ENCODE peak calls at places on chromosomes 12 and 14, in five cellular contexts. P, D, W, Y and S are unnamed samples.

GRCh38 chr14:23351681-23352505 is 794 bp downstream of the SLC22A17 start:
- DNase-seq in Y (peak; percentile 25), P (no peak), D (no peak), W (peak; percentile 4), S (no peak)

GRCh38 chr12:56001446-56002100 is 4.5 kb downstream of the SUOX start:
- DNase-seq in D (no peak), P (peak; percentile 19), Y (no peak), W (no peak), S (no peak)

GRCh38 chr12:71636704-71637115 is 26.9 kb downstream of the ZFC3H1 start:
- DNase-seq in D (no peak), P (peak; percentile 78), W (peak; percentile 69), Y (peak; percentile 22), S (peak; percentile 60)

GRCh38 chr12:55684761-55685370 is 22.8 kb downstream of the ITGA7 start:
- DNase-seq in W (no peak), P (no peak), Y (no peak), D (no peak), S (no peak)

GRCh38 chr12:15322164-15323054 is at the start of gene PTPRO:
- DNase-seq in D (no peak), Y (peak; percentile 31), W (no peak), P (peak; percentile 6), S (peak; percentile 48)

GRCh38 chr14:74217672-74218448 is 21.4 kb upstream of the VSX2 start:
- DNase-seq in D (peak; percentile 76), P (peak; percentile 69), W (peak; percentile 55), Y (peak; percentile 94), S (peak; percentile 97)

GRCh38 chr14:77122555-77123125 is 19.0 kb downstream of the ZDHHC22 start:
- DNase-seq in D (no peak), W (no peak), Y (no peak), P (no peak), S (no peak)

GRCh38 chr14:94050231-94050880 is 24.2 kb downstream of the OTUB2 start:
- DNase-seq in W (no peak), D (no peak), P (no peak), Y (no peak), S (no peak)

GRCh38 chr14:104249092-104249491 is 110.7 kb downstream of the KIF26A start:
- DNase-seq in D (no peak), W (no peak), P (no peak), Y (no peak), S (no peak)

GRCh38 chr12:72453079-72453478 is 180.9 kb downstream of the TRHDE start:
- DNase-seq in P (no peak), W (peak; percentile 6), D (no peak), Y (no peak), S (no peak)

GRCh38 chr14:103607039-103607668 is 21.9 kb upstream of the KLC1 start:
- DNase-seq in P (peak; percentile 37), D (no peak), Y (peak; percentile 35), W (peak; percentile 92), S (no peak)

GRCh38 chr14:96905825-96906224 is 108.6 kb downstream of the VRK1 start:
- DNase-seq in D (no peak), W (peak; percentile 5), P (no peak), Y (no peak), S (no peak)

GRCh38 chr14:28807518-28807917 is 40.9 kb downstream of the FOXG1 start:
- DNase-seq in D (no peak), W (no peak), P (no peak), Y (no peak), S (no peak)

GRCh38 chr14:36582011-36582873 is at the start of gene NKX2-8:
- DNase-seq in W (no peak), Y (peak; percentile 16), P (peak; percentile 41), D (no peak), S (peak; percentile 49)

GRCh38 chr14:98210045-98210678 is 1061.8 kb downstream of the BCL11B start:
- DNase-seq in W (no peak), P (no peak), Y (no peak), D (no peak), S (no peak)

GRCh38 chr12:75959506-75959905 is 72.1 kb downstream of the PHLDA1 start:
- DNase-seq in Y (no peak), W (peak; percentile 67), D (no peak), P (no peak), S (no peak)

GRCh38 chr14:86602263-86602662 is 1072.3 kb downstream of the FLRT2 start:
- DNase-seq in P (no peak), D (no peak), Y (no peak), W (no peak), S (no peak)

GRCh38 chr14:23876160-23876750 is 77.3 kb upstream of the DHRS4 start:
- DNase-seq in Y (no peak), W (no peak), D (no peak), P (no peak), S (no peak)

GRCh38 chr12:110966081-110966760 is 45.8 kb upstream of the MYL2 start:
- DNase-seq in W (no peak), D (no peak), P (no peak), Y (no peak), S (no peak)

GRCh38 chr12:124767075-124767821 is 96.4 kb downstream of the SCARB1 start:
- DNase-seq in P (peak; percentile 84), W (peak; percentile 73), D (peak; percentile 86), Y (peak; percentile 88), S (peak; percentile 92)

GRCh38 chr14:56299306-56299984 is 181.2 kb downstream of the PELI2 start:
- DNase-seq in Y (no peak), P (no peak), D (no peak), W (no peak), S (no peak)